ENCODE peak calls at places on chromosomes 16 and 17, in nine cellular contexts. M is colonic mucosa, K is body of pancreas, P is H7, D is osteoblast, C is prostate gland, B is Peyer's patch, Y is heart right ventricle, E is neuronal stem cell. I is an unnamed sample.

GRCh38 chr17:4742629-4743028 is 2.9 kb upstream of the CXCL16 start:
- DNase-seq in B (no peak), K (no peak), C (peak; percentile 67), D (peak; percentile 90), P (no peak), M (peak; percentile 51), Y (no peak), E (no peak), I (no peak)

GRCh38 chr17:50556803-50557202 is 3.7 kb upstream of the CACNA1G start:
- DNase-seq in C (no peak), K (no peak), E (no peak), D (no peak), Y (peak; percentile 53), M (no peak), P (no peak), B (no peak), I (peak; percentile 40)

GRCh38 chr17:35716897-35717839 is 14.3 kb upstream of the RASL10B start:
- DNase-seq in E (no peak), K (peak; percentile 67), Y (no peak), D (no peak), C (peak; percentile 76), M (no peak), P (no peak), B (no peak), I (no peak)

GRCh38 chr16:79839851-79840321 is 239.3 kb upstream of the MAF start:
- DNase-seq in K (peak; percentile 13), P (no peak), B (no peak), C (no peak), E (no peak), M (no peak), Y (peak; percentile 20), D (no peak), I (no peak)

GRCh38 chr17:8080799-8081219 is 6.7 kb downstream of the ALOX12B start:
- DNase-seq in C (no peak), D (peak; percentile 86), B (no peak), P (peak; percentile 75), Y (no peak), K (no peak), E (no peak), M (peak; percentile 41), I (no peak)

GRCh38 chr17:19388791-19389190 is 1.8 kb upstream of the MFAP4 start:
- DNase-seq in P (no peak), E (no peak), C (no peak), M (no peak), B (no peak), K (no peak), Y (no peak), D (no peak), I (peak; percentile 41)

GRCh38 chr16:75198135-75198600 is 8.8 kb downstream of the CTRB2 start:
- DNase-seq in D (peak; percentile 75), B (no peak), E (no peak), P (peak; percentile 41), Y (no peak), K (no peak), M (no peak), C (no peak), I (no peak)

GRCh38 chr16:10552998-10553491 is 27.4 kb downstream of the EMP2 start:
- DNase-seq in E (no peak), P (peak; percentile 89), K (peak; percentile 36), C (no peak), M (peak; percentile 34), B (no peak), Y (peak; percentile 76), D (no peak), I (no peak)

GRCh38 chr17:3572231-3572630 is 14.6 kb upstream of the TRPV3 start:
- DNase-seq in K (no peak), D (no peak), B (no peak), M (no peak), E (no peak), Y (no peak), P (peak; percentile 13), C (no peak), I (no peak)

GRCh38 chr17:61204456-61204855 is 195.2 kb upstream of the TBX2 start:
- DNase-seq in C (no peak), E (no peak), D (no peak), K (no peak), P (no peak), Y (no peak), B (no peak), M (no peak), I (no peak)

GRCh38 chr16:3171855-3172593 is 16.0 kb upstream of the OR1F1 start:
- DNase-seq in Y (no peak), E (no peak), D (peak; percentile 93), P (peak; percentile 79), B (no peak), C (no peak), K (no peak), M (no peak), I (peak; percentile 78)

GRCh38 chr16:84647830-84648594 is at the start of gene KLHL36:
- DNase-seq in M (peak; percentile 70), E (peak; percentile 21), D (peak; percentile 100), P (peak; percentile 97), Y (peak; percentile 51), C (peak; percentile 49), K (peak; percentile 33), B (peak; percentile 80), I (peak; percentile 35)

GRCh38 chr16:13351651-13352217 is 450.3 kb downstream of the SHISA9 start:
- DNase-seq in D (no peak), K (no peak), M (no peak), E (no peak), P (no peak), Y (no peak), B (no peak), C (no peak), I (no peak)

GRCh38 chr17:50479522-50480141 is 972 bp downstream of the RSAD1 start:
- DNase-seq in D (peak; percentile 96), M (peak; percentile 88), K (peak; percentile 85), P (peak; percentile 91), E (peak; percentile 46), B (peak; percentile 86), Y (peak; percentile 71), C (peak; percentile 79), I (peak; percentile 84)

GRCh38 chr17:75557075-75557851 is 30.3 kb upstream of the MYO15B start:
- DNase-seq in P (peak; percentile 78), M (peak; percentile 89), B (peak; percentile 84), K (peak; percentile 100), D (peak; percentile 91), Y (no peak), E (no peak), C (peak; percentile 44), I (peak; percentile 91)

GRCh38 chr16:26214694-26215093 is 522.9 kb downstream of the HS3ST4 start:
- DNase-seq in K (no peak), M (no peak), E (no peak), P (no peak), Y (peak; percentile 8), B (no peak), D (no peak), C (no peak), I (no peak)

GRCh38 chr16:2948807-2949704 is 15.0 kb upstream of the KREMEN2 start:
- DNase-seq in C (no peak), E (no peak), Y (no peak), B (no peak), K (no peak), D (peak; percentile 19), M (no peak), P (peak; percentile 33), I (no peak)

GRCh38 chr16:69270395-69270794 is 40.8 kb upstream of the VPS4A start:
- DNase-seq in C (no peak), D (no peak), E (no peak), P (no peak), Y (no peak), K (no peak), B (no peak), M (no peak), I (no peak)

GRCh38 chr16:1299012-1299867 is 10.2 kb upstream of the UBE2I start:
- DNase-seq in P (peak; percentile 57), D (peak; percentile 47), B (no peak), C (no peak), M (no peak), K (peak; percentile 78), E (no peak), Y (no peak), I (no peak)
- H3K27me3 ChIP-seq in P (no peaks in the 10 kb centered on the region), D (peaks cover 21% of the 10 kb centered on the region), B (no peaks in the 10 kb centered on the region), C (no peaks in the 10 kb centered on the region), M (peaks cover 17% of the 10 kb centered on the region), K (no peaks in the 10 kb centered on the region), E (peaks cover 48% of the 10 kb centered on the region), Y (peaks cover 46% of the 10 kb centered on the region), I (peaks cover 18% of the 10 kb centered on the region)

GRCh38 chr17:1347681-1348318 is 52.2 kb downstream of the YWHAE start:
- DNase-seq in C (peak; percentile 58), K (peak; percentile 51), Y (peak; percentile 44), B (peak; percentile 67), E (no peak), D (peak; percentile 80), P (no peak), M (peak; percentile 62), I (no peak)
- H3K4me3 ChIP-seq in C (peak overlapping the region; percentile 14), K (no peak overlapping the region), Y (peak overlapping the region; percentile 27), B (no peak overlapping the region), E (no peak overlapping the region), D (peak overlapping the region; percentile 18), P (no peak overlapping the region), M (peak overlapping the region; percentile 5), I (no peak overlapping the region)

DNA sequence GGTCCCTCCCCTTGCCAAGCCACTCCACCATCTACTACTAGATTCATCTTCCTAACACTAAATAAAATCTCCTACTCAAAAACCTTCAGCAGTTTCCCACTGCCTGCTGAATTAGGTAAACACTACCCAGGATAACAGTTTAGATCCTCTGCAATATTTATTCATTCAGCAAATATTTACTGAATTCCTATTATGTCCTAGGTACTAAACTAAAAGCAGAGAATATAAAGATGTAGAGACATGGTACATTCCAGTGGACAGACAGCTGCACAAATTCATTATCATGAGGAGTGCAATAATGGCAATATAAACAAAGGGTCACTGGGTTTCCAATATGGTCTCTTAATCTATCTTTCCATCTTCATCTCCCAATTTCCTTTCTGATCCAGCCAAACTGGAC is 30.7 kb upstream of the HOXB13 start:
- DNase-seq in B (no peak), Y (no peak), K (no peak), C (no peak), D (peak; percentile 47), P (no peak), E (no peak), M (no peak), I (no peak)
- H3K27me3 ChIP-seq in B (no peaks in the 10 kb centered on the region), Y (peaks cover 84% of the 10 kb centered on the region), K (no peaks in the 10 kb centered on the region), C (no peaks in the 10 kb centered on the region), D (peaks cover 79% of the 10 kb centered on the region), P (peaks cover 48% of the 10 kb centered on the region), E (peaks cover 86% of the 10 kb centered on the region), M (peaks cover 10% of the 10 kb centered on the region), I (no peaks in the 10 kb centered on the region)

GRCh38 chr16:72561-73537 is at the start of gene RHBDF1:
- DNase-seq in C (peak; percentile 59), E (peak; percentile 66), Y (peak; percentile 64), D (peak; percentile 100), M (peak; percentile 73), B (peak; percentile 78), P (peak; percentile 99), K (peak; percentile 62), I (peak; percentile 70)

GRCh38 chr16:69181-69580 is 3.2 kb downstream of the RHBDF1 start:
- DNase-seq in D (no peak), Y (no peak), M (no peak), K (no peak), P (no peak), E (no peak), B (no peak), C (no peak), I (no peak)

GRCh38 chr16:71540-72341 is 690 bp downstream of the RHBDF1 start:
- DNase-seq in Y (peak; percentile 81), E (peak; percentile 29), P (peak; percentile 94), C (peak; percentile 97), M (peak; percentile 91), D (peak; percentile 99), K (peak; percentile 83), B (peak; percentile 71), I (peak; percentile 88)

GRCh38 chr16:74025-74424 is 1.6 kb upstream of the RHBDF1 start:
- DNase-seq in C (no peak), K (no peak), D (no peak), B (no peak), Y (peak; percentile 84), M (no peak), P (no peak), E (no peak), I (no peak)

GRCh38 chr16:71210-71539 is 1.3 kb downstream of the RHBDF1 start:
- DNase-seq in E (no peak), Y (no peak), C (no peak), P (peak; percentile 82), K (no peak), M (no peak), B (no peak), D (no peak), I (no peak)
- H3K4me3 ChIP-seq in E (peak overlapping the region; percentile 81), Y (peak overlapping the region; percentile 82), C (peak overlapping the region; percentile 78), P (peak overlapping the region; percentile 9), K (no peak overlapping the region), M (peak overlapping the region; percentile 56), B (peak overlapping the region; percentile 47), D (peak overlapping the region; percentile 93), I (peak overlapping the region; percentile 87)